ENCODE peak calls at places on chromosomes 7 and 10, in ten cellular contexts. T is CD8-positive, alpha-beta memory T cell; Q is trophoblast cell; Z is dorsolateral prefrontal cortex; S is cardiac muscle cell; H is endothelial cell of umbilical vein; L is heart right ventricle; Y is body of pancreas; F is heart left ventricle; B is AG04450. K is an unnamed sample.

GRCh38 chr7:108083980-108084379 is 46.2 kb downstream of the LAMB4 start:
- DNase-seq in T (no peak), B (no peak), Y (no peak), H (peak), Q (no peak), S (peak), F (no peak), L (no peak), Z (no peak), K (no peak)

GRCh38 chr10:114413398-114413797 is 9.1 kb upstream of the AFAP1L2 start:
- DNase-seq in S (peak), Y (peak), B (no peak), F (peak), T (no peak), Z (peak), Q (no peak), L (peak), H (no peak), K (peak)

GRCh38 chr10:121378402-121378801 is 219.8 kb downstream of the FGFR2 start:
- DNase-seq in Z (no peak), B (no peak), L (no peak), Q (no peak), H (no peak), Y (no peak), F (no peak), S (no peak), T (no peak), K (no peak)

GRCh38 chr10:50431791-50432190 is 180.5 kb upstream of the ASAH2 start:
- DNase-seq in H (peak), Y (no peak), L (no peak), Q (no peak), S (no peak), Z (no peak), F (no peak), T (no peak), B (no peak), K (no peak)

GRCh38 chr7:84102213-84102612 is 92.4 kb downstream of the SEMA3A start:
- DNase-seq in T (no peak), S (peak), B (no peak), Y (no peak), F (no peak), Z (no peak), Q (no peak), H (no peak), L (no peak), K (no peak)

GRCh38 chr10:28778524-28778923 is 101.2 kb downstream of the BAMBI start:
- DNase-seq in Y (no peak), L (no peak), Q (no peak), F (no peak), B (no peak), H (no peak), T (no peak), Z (no peak), S (peak), K (no peak)

GRCh38 chr7:98788921-98789320 is 80.9 kb downstream of the TMEM130 start:
- DNase-seq in Q (no peak), B (no peak), Z (no peak), T (no peak), F (no peak), Y (no peak), S (peak), H (no peak), L (no peak), K (no peak)

GRCh38 chr7:154774303-154774702 is 228.6 kb downstream of the PAXIP1 start:
- DNase-seq in T (no peak), S (no peak), Q (no peak), L (no peak), H (no peak), B (no peak), Y (no peak), F (no peak), Z (no peak), K (no peak)

GRCh38 chr7:66344166-66344565 is 139.0 kb downstream of the TPST1 start:
- DNase-seq in Y (no peak), S (peak), Q (no peak), B (no peak), H (no peak), T (no peak), L (no peak), Z (no peak), F (no peak), K (no peak)

GRCh38 chr10:17228081-17229015 is at the start of gene VIM:
- DNase-seq in Z (peak), Y (peak), H (peak), L (peak), F (peak), B (peak), S (peak), Q (peak), T (peak), K (peak)

GRCh38 chr10:116170815-116171250 is 102.2 kb downstream of the GFRA1 start:
- DNase-seq in L (no peak), S (peak), Q (no peak), H (no peak), T (no peak), B (no peak), Z (no peak), Y (no peak), F (no peak), K (no peak)

GRCh38 chr10:34814228-34815173 is 595 bp downstream of the PARD3 start:
- DNase-seq in F (peak), S (peak), Q (no peak), Y (peak), H (peak), B (no peak), L (peak), T (no peak), Z (no peak), K (no peak)

GRCh38 chr10:110387983-110388681 is 83.4 kb upstream of the SMNDC1 start:
- DNase-seq in Y (no peak), Q (no peak), T (peak), L (no peak), Z (no peak), H (peak), S (no peak), F (no peak), B (no peak), K (no peak)

GRCh38 chr10:96358851-96359540 is at the start of gene OPALIN:
- DNase-seq in Z (peak), S (no peak), Q (no peak), H (no peak), T (no peak), Y (no peak), F (no peak), B (no peak), L (no peak), K (no peak)

GRCh38 chr7:881441-882234 is 5.3 kb downstream of the GET4 start:
- DNase-seq in L (no peak), S (no peak), B (no peak), T (no peak), Y (no peak), H (no peak), F (peak), Z (no peak), Q (no peak), K (no peak)

GRCh38 chr10:113131611-113132330 is 181.7 kb downstream of the TCF7L2 start:
- DNase-seq in Q (peak), B (peak), S (peak), T (no peak), L (no peak), Z (no peak), Y (no peak), H (peak), F (no peak), K (no peak)

GRCh38 chr10:62374862-62375710 is 917 bp downstream of the ZNF365 start:
- DNase-seq in H (no peak), Z (no peak), B (no peak), F (no peak), S (no peak), Y (no peak), Q (no peak), L (no peak), T (no peak), K (no peak)

GRCh38 chr10:48782321-48782720 is 97.6 kb downstream of the WDFY4 start:
- DNase-seq in S (no peak), Z (no peak), Y (no peak), B (no peak), L (no peak), T (no peak), Q (no peak), H (no peak), F (no peak), K (no peak)

GRCh38 chr7:135855836-135856235 is 107.2 kb upstream of the FAM180A start:
- DNase-seq in B (no peak), Z (no peak), Q (no peak), Y (no peak), H (peak), F (no peak), T (no peak), S (peak), L (no peak), K (no peak)

GRCh38 chr7:75702515-75702914 is 36.2 kb downstream of the HIP1 start:
- DNase-seq in L (no peak), Q (no peak), Z (no peak), F (no peak), H (no peak), T (no peak), Y (no peak), B (no peak), S (no peak), K (no peak)

GRCh38 chr10:7035111-7035761 is 375.6 kb downstream of the SFMBT2 start:
- DNase-seq in S (no peak), Z (no peak), Q (no peak), Y (no peak), H (no peak), T (no peak), F (no peak), L (no peak), B (no peak), K (no peak)

GRCh38 chr7:105014725-105015630 is 973 bp downstream of the KMT2E start:
- DNase-seq in Q (no peak), F (peak), H (peak), L (peak), Y (peak), B (no peak), S (peak), Z (peak), T (peak), K (no peak)

GRCh38 chr7:135801045-135801693 is 52.6 kb upstream of the FAM180A start:
- DNase-seq in Q (peak), Y (peak), F (no peak), L (peak), S (peak), T (no peak), H (peak), B (peak), Z (no peak), K (no peak)

GRCh38 chr7:17041324-17041723 is 159.5 kb upstream of the AGR3 start:
- DNase-seq in Z (no peak), B (peak), Y (no peak), T (no peak), S (peak), F (no peak), H (peak), L (peak), Q (peak), K (no peak)

GRCh38 chr10:51389415-51390342 is 309.7 kb downstream of the CSTF2T start:
- DNase-seq in Z (no peak), S (peak), Q (peak), B (peak), H (peak), Y (peak), T (peak), F (peak), L (peak), K (no peak)

GRCh38 chr7:116546054-116546453 is 21.2 kb downstream of the CAV1 start:
- DNase-seq in F (no peak), T (no peak), B (no peak), Z (no peak), Q (no peak), H (no peak), S (no peak), Y (no peak), L (peak), K (no peak)

GRCh38 chr10:100163704-100164621 is 21.9 kb downstream of the ERLIN1 start:
- DNase-seq in Z (no peak), B (no peak), L (no peak), Q (no peak), T (no peak), F (no peak), Y (no peak), S (peak), H (no peak), K (no peak)

GRCh38 chr10:123464428-123465323 is 201.5 kb upstream of the GPR26 start:
- DNase-seq in Y (no peak), F (no peak), T (no peak), Z (no peak), Q (no peak), L (no peak), B (no peak), S (no peak), H (no peak), K (no peak)

GRCh38 chr10:93160829-93161228 is 87.1 kb downstream of the CYP26A1 start:
- DNase-seq in L (peak), F (peak), B (no peak), Z (no peak), T (no peak), H (no peak), S (peak), Y (peak), Q (peak), K (peak)

GRCh38 chr7:36971515-36972139 is 247.3 kb upstream of the AOAH start:
- DNase-seq in L (no peak), Z (no peak), S (no peak), H (no peak), Y (no peak), B (no peak), Q (no peak), T (no peak), F (no peak), K (no peak)

GRCh38 chr7:36969376-36969775 is 245.1 kb upstream of the AOAH start:
- DNase-seq in S (no peak), H (peak), Z (no peak), B (no peak), L (no peak), Y (no peak), Q (no peak), F (no peak), T (no peak), K (no peak)

GRCh38 chr7:36970551-36971514 is 246.5 kb upstream of the AOAH start:
- DNase-seq in Z (no peak), Y (no peak), H (no peak), S (no peak), B (no peak), F (no peak), T (no peak), L (no peak), Q (no peak), K (no peak)

GRCh38 chr7:36967387-36967786 is 243.1 kb upstream of the AOAH start:
- DNase-seq in Q (peak), Y (peak), B (peak), T (no peak), Z (no peak), H (peak), L (peak), S (peak), F (peak), K (no peak)

GRCh38 chr7:36972140-36972518 is 247.8 kb upstream of the AOAH start:
- DNase-seq in S (no peak), H (no peak), L (no peak), B (no peak), Q (peak), T (no peak), F (no peak), Y (no peak), Z (no peak), K (no peak)
- H3K27ac ChIP-seq in S (no peak), H (no peak), L (no peak), B (no peak), Q (no peak), T (no peak), F (no peak), Y (peak), Z (no peak), K (no peak)

GRCh38 chr7:103113164-103113563 is 35.7 kb downstream of the NAPEPLD start:
- DNase-seq in B (peak), T (no peak), F (no peak), L (no peak), Z (no peak), S (peak), H (no peak), Q (peak), Y (no peak), K (no peak)
- H3K27ac ChIP-seq in B (no peak), T (no peak), F (no peak), L (no peak), Z (peak), S (no peak), H (no peak), Q (no peak), Y (peak), K (no peak)

GRCh38 chr10:87506988-87507387 is 2.3 kb downstream of the MINPP1 start:
- DNase-seq in L (no peak), F (no peak), H (no peak), B (no peak), Y (no peak), Z (no peak), S (no peak), Q (no peak), T (no peak), K (no peak)

GRCh38 chr10:87504667-87505365 is at the start of gene MINPP1:
- DNase-seq in B (peak), Y (peak), Q (peak), L (peak), T (peak), S (peak), Z (peak), F (peak), H (peak), K (peak)

GRCh38 chr10:87505366-87506113 is 847 bp downstream of the MINPP1 start:
- DNase-seq in F (peak), B (no peak), S (peak), T (peak), Q (peak), H (peak), Y (peak), L (peak), Z (peak), K (peak)

GRCh38 chr10:87504307-87504666 is 406 bp upstream of the MINPP1 start:
- DNase-seq in B (no peak), Z (no peak), T (no peak), Q (no peak), S (no peak), L (no peak), F (no peak), H (no peak), Y (no peak), K (no peak)

GRCh38 chr10:87503892-87504291 is 801 bp upstream of the MINPP1 start:
- DNase-seq in B (no peak), F (no peak), Q (no peak), Z (no peak), H (peak), Y (no peak), S (no peak), L (no peak), T (no peak), K (no peak)
- H3K27ac ChIP-seq in B (peak), F (peak), Q (no peak), Z (peak), H (no peak), Y (no peak), S (peak), L (peak), T (peak), K (peak)

DNA sequence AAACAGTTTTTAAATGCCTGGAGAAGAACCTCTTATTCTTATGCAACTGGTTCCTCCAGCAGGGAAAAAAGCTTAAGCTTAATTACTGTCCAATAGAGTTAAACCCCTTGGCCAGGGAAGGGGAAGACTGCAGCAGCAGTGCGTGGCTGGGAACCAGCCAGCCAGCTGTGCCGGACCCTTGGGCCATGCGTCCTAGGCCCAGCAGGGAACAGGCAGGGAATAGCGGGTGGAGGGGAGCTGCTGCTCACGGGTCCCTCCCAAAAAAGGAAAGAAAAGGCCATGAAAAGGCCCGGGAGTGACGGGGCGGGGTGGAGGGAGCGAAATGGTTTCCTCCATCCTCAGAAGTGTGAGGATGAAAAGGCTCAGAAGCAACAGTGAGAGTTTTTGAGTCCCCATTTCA is 35.2 kb upstream of the HECW1 start:
- DNase-seq in Q (no peak), T (no peak), Y (no peak), F (no peak), L (no peak), B (no peak), S (no peak), H (no peak), Z (no peak), K (no peak)
- H3K27ac ChIP-seq in Q (no peak), T (no peak), Y (no peak), F (no peak), L (no peak), B (no peak), S (no peak), H (no peak), Z (no peak), K (no peak)

DNA sequence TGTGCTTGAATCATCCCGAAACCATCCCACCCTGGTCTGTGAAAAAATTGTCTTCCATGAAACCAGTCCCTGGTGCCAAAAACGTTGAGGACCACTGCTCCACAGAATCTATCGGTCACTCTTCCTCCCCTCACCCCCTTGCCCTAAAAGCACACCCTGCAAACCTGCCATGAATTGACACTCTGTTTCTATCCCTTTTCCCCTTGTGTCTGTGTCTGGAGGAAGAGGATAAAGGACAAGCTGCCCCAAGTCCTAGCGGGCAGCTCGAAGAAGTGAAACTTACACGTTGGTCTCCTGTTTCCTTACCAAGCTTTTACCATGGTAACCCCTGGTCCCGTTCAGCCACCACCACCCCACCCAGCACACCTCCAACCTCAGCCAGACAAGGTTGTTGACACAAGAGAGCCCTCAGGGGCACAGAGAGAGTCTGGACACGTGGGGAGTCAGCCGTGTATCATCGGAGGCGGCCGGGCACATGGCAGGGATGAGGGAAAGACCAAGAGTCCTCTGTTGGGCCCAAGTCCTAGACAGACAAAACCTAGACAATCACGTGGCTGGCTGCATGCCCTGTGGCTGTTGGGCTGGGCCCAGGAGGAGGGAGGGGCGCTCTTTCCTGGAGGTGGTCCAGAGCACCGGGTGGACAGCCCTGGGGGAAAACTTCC is 784 bp upstream of the SERPINE1 start:
- DNase-seq in S (peak), Y (peak), B (no peak), Z (no peak), H (peak), L (peak), T (no peak), F (peak), Q (peak), K (peak)
- H3K27ac ChIP-seq in S (peak), Y (peak), B (peak), Z (no peak), H (peak), L (peak), T (no peak), F (peak), Q (peak), K (peak)

DNA sequence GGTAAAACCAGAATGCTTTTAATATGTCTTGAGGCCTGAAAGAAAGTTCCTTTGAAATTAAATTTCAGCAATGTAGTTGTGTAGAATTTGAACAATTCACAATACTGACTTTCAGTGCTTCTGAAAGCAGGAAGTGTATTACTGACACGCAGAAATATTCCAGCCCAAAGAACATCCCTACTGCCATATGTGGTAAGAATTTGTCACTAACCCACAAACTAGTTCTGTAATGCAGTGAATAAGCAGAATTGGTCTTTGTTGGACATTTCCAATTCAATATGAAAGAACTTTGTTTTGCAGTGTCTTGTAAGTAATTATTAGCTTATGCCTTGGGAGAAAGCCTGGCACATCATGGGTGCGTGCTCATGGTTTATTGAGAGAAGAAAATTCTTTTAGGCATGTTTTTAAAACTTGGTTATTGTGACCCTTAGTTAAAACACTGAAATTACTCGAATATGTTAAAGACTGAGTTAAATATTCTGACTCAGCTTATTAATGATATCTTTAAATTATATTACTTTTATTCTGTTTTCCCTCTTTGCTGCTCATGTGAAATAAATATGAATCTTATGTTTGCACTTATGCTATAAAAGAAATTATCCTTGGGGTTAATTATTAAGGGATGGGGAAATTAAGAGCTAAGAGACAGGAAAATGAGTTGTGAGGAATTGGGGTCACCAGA is 33.4 kb downstream of the PTPN12 start:
- DNase-seq in F (no peak), S (peak), Q (no peak), B (peak), L (no peak), Z (no peak), T (no peak), H (peak), Y (no peak), K (no peak)
- H3K27ac ChIP-seq in F (no peak), S (no peak), Q (no peak), B (no peak), L (no peak), Z (peak), T (no peak), H (peak), Y (no peak), K (peak)

GRCh38 chr10:119688033-119688508 is 36.9 kb downstream of the BAG3 start:
- DNase-seq in S (no peak), Z (no peak), F (no peak), T (no peak), H (no peak), Y (no peak), Q (peak), B (no peak), L (no peak), K (no peak)
- H3K27ac ChIP-seq in S (peak), Z (no peak), F (no peak), T (no peak), H (peak), Y (no peak), Q (peak), B (no peak), L (no peak), K (no peak)

K was measured in lower lobe of right lung.